ENCODE peak calls at places on chromosomes 11 and 22, in ten cellular contexts. M, Y, N, A, O, V, X, J, F and W are unnamed samples.

GRCh38 chr22:37207981-37208380 is 4.3 kb downstream of the SSTR3 start:
- DNase-seq in Y (no peak), V (no peak), O (no peak), F (peak), J (no peak), N (no peak), M (no peak), X (no peak), A (no peak), W (no peak)

GRCh38 chr11:74345420-74345819 is 34.0 kb upstream of the P4HA3 start:
- DNase-seq in M (no peak), Y (no peak), A (no peak), V (no peak), J (no peak), N (no peak), F (no peak), X (no peak), O (no peak), W (no peak)

GRCh38 chr11:117600261-117600783 is 196.7 kb downstream of the DSCAML1 start:
- DNase-seq in V (no peak), N (no peak), F (no peak), O (no peak), A (no peak), J (no peak), Y (no peak), X (no peak), M (no peak), W (no peak)

GRCh38 chr11:11757871-11758270 is 83.9 kb upstream of the USP47 start:
- DNase-seq in N (no peak), V (no peak), A (no peak), O (no peak), M (no peak), J (no peak), F (no peak), Y (no peak), X (no peak), W (peak)

GRCh38 chr11:128627666-128628342 is 40.4 kb upstream of the ETS1 start:
- DNase-seq in M (no peak), V (no peak), Y (no peak), A (no peak), O (no peak), X (no peak), N (no peak), F (no peak), J (no peak), W (no peak)

GRCh38 chr11:84524422-84525051 is 1102.6 kb downstream of the DLG2 start:
- DNase-seq in V (no peak), A (no peak), J (no peak), Y (peak), N (peak), F (no peak), O (no peak), X (no peak), M (no peak), W (peak)

GRCh38 chr22:48683640-48684039 is 1144.0 kb downstream of the BRD1 start:
- DNase-seq in J (no peak), O (no peak), M (no peak), V (no peak), X (no peak), F (no peak), Y (no peak), A (no peak), N (no peak), W (no peak)

GRCh38 chr11:14789879-14790484 is 102.0 kb downstream of the CYP2R1 start:
- DNase-seq in X (no peak), J (no peak), V (no peak), N (peak), F (no peak), Y (peak), A (no peak), M (no peak), O (no peak), W (no peak)

GRCh38 chr11:112129656-112130055 is 34.2 kb downstream of the IL18 start:
- DNase-seq in O (no peak), N (no peak), J (no peak), F (no peak), M (no peak), X (no peak), Y (no peak), A (no peak), V (no peak), W (no peak)

GRCh38 chr22:21917206-21917958 is 35.3 kb downstream of the PPM1F start:
- DNase-seq in M (peak), Y (peak), A (no peak), N (peak), O (no peak), J (no peak), V (peak), X (no peak), F (no peak), W (no peak)

GRCh38 chr11:110294509-110294908 is 1.9 kb downstream of the RDX start:
- DNase-seq in A (no peak), N (no peak), X (no peak), Y (no peak), V (no peak), J (no peak), O (no peak), F (no peak), M (no peak), W (no peak)
- H3K4me3 ChIP-seq in A (peak), N (peak), X (peak), Y (peak), V (no peak), J (no peak), O (peak), F (no peak), M (peak), W (peak)

DNA sequence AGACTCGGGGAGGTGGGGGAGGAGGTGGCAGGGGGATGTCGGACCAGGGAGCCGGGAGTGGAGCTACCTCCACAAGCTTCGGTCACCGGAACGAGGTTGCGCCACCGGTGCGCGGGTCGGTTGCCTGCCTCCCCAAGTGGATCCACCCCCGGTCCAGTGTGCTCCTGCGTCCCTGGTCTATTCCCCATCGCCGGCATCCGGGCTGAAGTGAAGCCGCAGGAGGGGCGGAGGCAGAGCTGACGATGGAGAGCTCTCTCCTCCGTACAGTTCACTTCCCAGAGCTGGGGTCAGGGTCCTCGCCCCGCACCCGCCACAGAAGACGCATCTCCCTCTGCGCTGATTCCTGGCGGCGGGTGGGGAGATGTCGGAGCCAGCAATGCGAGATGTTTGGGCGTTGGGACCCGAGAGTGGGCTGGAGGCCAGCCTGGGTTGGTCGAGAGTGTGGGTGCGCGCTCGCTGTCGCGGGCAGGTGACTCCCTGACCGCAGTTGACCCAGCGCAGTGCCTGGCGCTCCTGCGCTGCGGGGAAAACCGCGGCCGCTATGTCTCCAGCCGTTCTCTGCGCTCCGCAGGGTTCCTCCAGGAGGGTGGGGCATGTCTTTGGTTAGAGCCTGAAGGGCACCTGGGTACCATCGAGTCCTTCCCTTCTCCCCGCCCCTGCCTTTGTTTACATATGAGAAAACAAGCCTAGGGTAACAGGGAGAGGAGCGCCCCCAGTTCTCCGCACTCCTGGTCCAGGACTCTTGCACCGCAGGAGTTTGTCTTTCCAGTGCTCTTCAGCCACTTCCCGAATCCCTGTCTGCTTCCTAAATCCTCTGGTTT is 1.7 kb downstream of the C11orf96 start:
- DNase-seq in V (no peak), X (peak), A (no peak), M (peak), Y (peak), F (no peak), N (peak), O (no peak), J (no peak), W (no peak)
- H3K4me3 ChIP-seq in V (peak), X (peak), A (peak), M (peak), Y (peak), F (no peak), N (peak), O (peak), J (no peak), W (peak)

GRCh38 chr22:46611189-46611588 is 9.0 kb upstream of the GRAMD4 start:
- DNase-seq in N (no peak), V (no peak), A (no peak), X (no peak), J (no peak), Y (no peak), F (no peak), M (no peak), O (no peak), W (no peak)

GRCh38 chr22:46613606-46613997 is 6.6 kb upstream of the GRAMD4 start:
- DNase-seq in O (no peak), X (no peak), F (no peak), N (no peak), V (no peak), A (no peak), Y (no peak), M (peak), J (no peak), W (no peak)

GRCh38 chr22:46614070-46614931 is 5.9 kb upstream of the GRAMD4 start:
- DNase-seq in F (peak), Y (no peak), J (no peak), X (no peak), N (no peak), A (no peak), M (peak), O (no peak), V (no peak), W (no peak)

GRCh38 chr22:46612904-46613605 is 7.1 kb upstream of the GRAMD4 start:
- DNase-seq in V (no peak), F (peak), N (no peak), Y (no peak), M (peak), X (no peak), A (no peak), J (no peak), O (no peak), W (no peak)

DNA sequence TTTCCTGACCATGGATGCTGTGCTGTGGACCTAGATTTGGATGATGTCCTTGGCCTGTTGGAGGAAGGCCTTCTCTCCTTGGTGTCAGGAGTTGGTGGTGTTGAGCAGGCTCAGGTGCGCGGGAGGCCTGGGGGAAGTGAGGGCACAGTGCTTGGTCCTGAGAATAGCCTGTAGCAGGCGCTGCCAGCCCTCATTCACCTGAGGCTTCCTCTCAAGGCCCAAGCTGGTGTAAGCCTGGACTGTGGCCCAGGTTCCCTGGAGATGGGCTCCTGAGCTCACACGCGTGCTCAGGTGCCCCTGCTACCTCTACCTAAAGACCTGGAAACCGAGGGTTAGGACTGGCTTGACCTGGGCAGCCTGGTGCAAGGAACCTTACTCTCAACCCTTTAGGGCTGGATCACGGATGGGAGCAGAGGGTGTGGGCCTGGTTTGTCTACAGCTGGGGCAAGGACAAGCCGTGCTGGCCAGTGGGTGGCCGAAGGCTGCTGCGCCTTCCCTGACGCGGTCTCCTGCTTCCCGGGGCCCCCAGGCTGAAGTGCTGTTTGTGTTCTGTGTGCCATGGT is 7.8 kb upstream of the GRAMD4 start:
- DNase-seq in F (no peak), A (no peak), O (no peak), V (no peak), N (no peak), X (no peak), J (no peak), Y (no peak), M (peak), W (no peak)
- H3K4me3 ChIP-seq in F (peak), A (no peak), O (no peak), V (no peak), N (no peak), X (no peak), J (no peak), Y (no peak), M (no peak), W (no peak)

GRCh38 chr11:68373810-68374501 is 61.6 kb downstream of the LRP5 start:
- DNase-seq in F (no peak), Y (peak), X (no peak), M (peak), V (peak), J (no peak), O (no peak), N (peak), A (no peak), W (peak)
- H3K4me3 ChIP-seq in F (no peak), Y (no peak), X (no peak), M (no peak), V (no peak), J (no peak), O (no peak), N (no peak), A (no peak), W (no peak)

GRCh38 chr11:18106688-18107087 is 806 bp upstream of the SAAL1 start:
- DNase-seq in X (peak), O (no peak), F (no peak), V (no peak), J (no peak), Y (no peak), A (no peak), N (peak), M (no peak), W (no peak)
- H3K4me3 ChIP-seq in X (no peak), O (no peak), F (no peak), V (no peak), J (no peak), Y (no peak), A (no peak), N (no peak), M (no peak), W (no peak)

GRCh38 chr11:116446542-116446941 is 326.2 kb downstream of the BUD13 start:
- DNase-seq in V (no peak), X (no peak), N (no peak), Y (no peak), O (no peak), J (no peak), M (no peak), A (no peak), F (no peak), W (no peak)
- H3K4me3 ChIP-seq in V (no peak), X (no peak), N (no peak), Y (no peak), O (no peak), J (no peak), M (no peak), A (no peak), F (no peak), W (no peak)

DNA sequence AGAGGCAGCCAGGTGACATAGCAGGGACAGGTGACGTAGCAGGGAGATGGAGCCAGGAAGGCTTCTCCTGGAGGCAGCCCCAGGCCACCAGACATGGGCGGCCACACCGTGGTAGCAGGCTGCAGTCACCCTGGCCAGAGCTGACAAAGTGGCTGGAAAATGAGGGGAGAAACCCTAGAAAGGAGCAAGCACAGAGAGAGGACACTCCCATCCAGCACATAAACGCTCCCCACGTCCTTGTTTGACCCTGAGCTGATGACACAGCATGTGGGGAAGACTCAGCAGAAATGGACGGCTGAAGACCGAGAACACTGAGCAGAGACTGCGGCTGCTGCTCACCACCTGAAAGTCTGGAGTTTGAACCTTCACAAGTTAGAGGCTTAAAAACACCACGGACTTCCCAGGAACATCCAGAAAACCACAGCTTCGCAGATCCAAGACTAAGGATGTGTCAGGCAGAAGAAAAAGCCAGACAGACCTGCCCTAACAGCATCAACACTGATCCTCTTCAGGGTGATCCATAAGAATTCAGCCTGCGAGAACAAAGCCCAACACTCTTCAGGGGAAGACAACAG is 28.7 kb downstream of the DRD4 start:
- DNase-seq in F (no peak), M (peak), J (peak), N (peak), A (no peak), O (no peak), Y (peak), X (no peak), V (no peak), W (peak)
- H3K4me3 ChIP-seq in F (no peak), M (no peak), J (no peak), N (no peak), A (no peak), O (no peak), Y (no peak), X (no peak), V (no peak), W (no peak)

GRCh38 chr11:134958870-134959269 is 546.8 kb upstream of the B3GAT1 start:
- DNase-seq in F (no peak), A (no peak), V (no peak), J (no peak), N (no peak), M (no peak), O (no peak), X (no peak), Y (no peak), W (no peak)

GRCh38 chr11:134956461-134957209 is 544.6 kb upstream of the B3GAT1 start:
- DNase-seq in O (no peak), F (no peak), Y (no peak), V (no peak), M (no peak), X (no peak), N (no peak), J (no peak), A (no peak), W (no peak)

GRCh38 chr11:134955281-134955680 is 543.2 kb upstream of the B3GAT1 start:
- DNase-seq in A (no peak), Y (no peak), M (no peak), J (no peak), N (no peak), V (no peak), O (no peak), X (no peak), F (no peak), W (no peak)

GRCh38 chr11:134957540-134958335 is 545.7 kb upstream of the B3GAT1 start:
- DNase-seq in A (no peak), O (no peak), J (no peak), N (no peak), Y (no peak), X (no peak), F (no peak), M (peak), V (no peak), W (no peak)

DNA sequence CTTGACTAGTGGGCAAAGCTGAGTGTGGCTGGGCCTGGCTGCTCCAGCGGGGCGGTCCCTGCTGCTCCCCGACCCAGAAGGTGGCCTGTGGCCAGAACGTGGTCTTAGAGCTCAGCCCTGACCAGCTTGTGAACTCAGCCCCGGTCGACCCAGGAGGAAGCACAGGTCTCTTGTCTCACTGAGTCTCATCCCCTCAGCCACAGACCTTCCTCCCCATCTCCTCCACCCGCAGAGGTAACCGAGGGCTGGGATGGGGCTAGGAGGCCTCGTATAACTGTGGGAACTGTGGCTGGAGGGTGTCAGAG is 546.2 kb upstream of the B3GAT1 start:
- DNase-seq in V (no peak), O (no peak), Y (no peak), N (no peak), F (no peak), M (no peak), X (no peak), J (no peak), A (no peak), W (no peak)
- H3K4me3 ChIP-seq in V (no peak), O (no peak), Y (no peak), N (no peak), F (no peak), M (no peak), X (no peak), J (no peak), A (no peak), W (no peak)